ENCODE peak calls at places on chromosome 6, in four cellular contexts. S is HepG2, Y is transverse colon, K is GM23338. A is an unnamed sample.

GRCh38 chr6:37777272-37777736 is 42.2 kb upstream of the ZFAND3 start:
- DNase-seq in S (no peak), Y (no peak), K (peak), A (no peak)

GRCh38 chr6:52020961-52021570 is 66.3 kb downstream of the PKHD1 start:
- DNase-seq in S (peak), Y (no peak), K (peak), A (no peak)

GRCh38 chr6:90369024-90369519 is 72.4 kb upstream of the BACH2 start:
- DNase-seq in S (peak), Y (peak), K (peak), A (peak)

GRCh38 chr6:5667737-5668136 is 339.0 kb downstream of the NRN1 start:
- DNase-seq in S (no peak), Y (no peak), K (no peak), A (no peak)

GRCh38 chr6:5214570-5215052 is 46.1 kb downstream of the LYRM4 start:
- DNase-seq in S (peak), Y (peak), K (peak), A (no peak)

GRCh38 chr6:142207265-142207877 is 60.3 kb downstream of the VTA1 start:
- DNase-seq in S (peak), Y (peak), K (peak), A (peak)

GRCh38 chr6:72947534-72947933 is 277.8 kb downstream of the KHDC1L start:
- DNase-seq in S (no peak), Y (no peak), K (no peak), A (no peak)

GRCh38 chr6:56540950-56541600 is 101.6 kb downstream of the DST start:
- DNase-seq in S (peak), Y (no peak), K (no peak), A (no peak)

GRCh38 chr6:16670183-16670582 is 91.1 kb downstream of the ATXN1 start:
- DNase-seq in S (no peak), Y (peak), K (no peak), A (no peak)

GRCh38 chr6:20791932-20792331 is 257.7 kb downstream of the CDKAL1 start:
- DNase-seq in S (no peak), Y (no peak), K (no peak), A (no peak)

GRCh38 chr6:153090241-153090930 is 40.7 kb downstream of the RGS17 start:
- DNase-seq in S (no peak), Y (no peak), K (no peak), A (no peak)

GRCh38 chr6:138492113-138492512 is 7.2 kb downstream of the NHSL1 start:
- DNase-seq in S (no peak), Y (no peak), K (no peak), A (no peak)

GRCh38 chr6:85185977-85186376 is 263.9 kb upstream of the NT5E start:
- DNase-seq in S (no peak), Y (no peak), K (no peak), A (no peak)

GRCh38 chr6:131858765-131859490 is 51.1 kb downstream of the ENPP1 start:
- DNase-seq in S (no peak), Y (no peak), K (no peak), A (no peak)

GRCh38 chr6:110671447-110671846 is 143.8 kb downstream of the CDK19 start:
- DNase-seq in S (no peak), Y (no peak), K (no peak), A (no peak)

GRCh38 chr6:14841901-14842421 is 403.9 kb upstream of the JARID2 start:
- DNase-seq in S (no peak), Y (no peak), K (no peak), A (no peak)

GRCh38 chr6:42045538-42046460 is 4.5 kb upstream of the TAF8 start:
- DNase-seq in S (no peak), Y (peak), K (peak), A (peak)
- TF ChIP-seq POLR2AphosphoS5 in S (no peak), Y (peak), K (peak), A (peak)

GRCh38 chr6:24702720-24703282 is 16.2 kb downstream of the C6orf62 start:
- DNase-seq in S (no peak), Y (no peak), K (no peak), A (no peak)
- TF ChIP-seq POLR2AphosphoS5 in S (peak), Y (no peak), K (no peak), A (no peak)

DNA sequence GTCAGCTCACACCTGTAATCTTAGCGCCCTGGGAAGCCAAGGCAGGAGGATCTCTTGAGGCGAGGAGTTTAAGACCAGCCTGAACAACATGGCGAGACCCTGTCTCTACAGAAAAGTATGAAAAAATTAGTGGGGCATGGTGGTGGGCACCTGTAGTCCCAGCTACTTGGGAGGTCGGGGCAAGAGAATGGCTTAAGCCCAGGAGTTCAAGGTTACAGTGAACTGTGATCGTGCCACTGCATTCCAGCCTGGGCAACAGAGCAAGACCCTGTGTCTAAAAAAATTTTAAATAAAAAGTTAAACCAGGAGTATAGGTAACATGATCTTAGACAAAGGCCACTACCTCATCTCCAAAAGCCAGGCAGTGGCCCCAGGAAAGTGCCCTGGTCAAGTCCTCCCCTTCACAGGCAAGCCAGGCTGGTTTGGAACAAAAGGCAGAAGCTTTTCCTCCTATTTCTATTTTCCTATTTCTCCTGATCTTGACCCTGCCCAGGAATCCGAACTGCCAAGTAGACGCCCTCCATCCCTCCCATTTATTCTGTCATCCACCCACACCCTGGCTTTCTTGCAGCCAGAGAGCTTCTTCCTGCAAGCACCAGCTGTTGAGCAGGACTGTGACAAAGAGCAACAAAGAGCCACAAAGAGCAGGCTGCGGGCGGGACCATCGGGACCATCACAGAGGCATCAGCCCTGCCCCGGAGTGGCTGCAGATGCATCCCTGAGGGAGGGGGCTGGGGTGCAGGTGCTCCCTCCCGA is 149.9 kb upstream of the AFDN start:
- DNase-seq in S (peak), Y (peak), K (peak), A (no peak)
- TF ChIP-seq POLR2AphosphoS5 in S (no peak), Y (peak), K (no peak), A (peak)

DNA sequence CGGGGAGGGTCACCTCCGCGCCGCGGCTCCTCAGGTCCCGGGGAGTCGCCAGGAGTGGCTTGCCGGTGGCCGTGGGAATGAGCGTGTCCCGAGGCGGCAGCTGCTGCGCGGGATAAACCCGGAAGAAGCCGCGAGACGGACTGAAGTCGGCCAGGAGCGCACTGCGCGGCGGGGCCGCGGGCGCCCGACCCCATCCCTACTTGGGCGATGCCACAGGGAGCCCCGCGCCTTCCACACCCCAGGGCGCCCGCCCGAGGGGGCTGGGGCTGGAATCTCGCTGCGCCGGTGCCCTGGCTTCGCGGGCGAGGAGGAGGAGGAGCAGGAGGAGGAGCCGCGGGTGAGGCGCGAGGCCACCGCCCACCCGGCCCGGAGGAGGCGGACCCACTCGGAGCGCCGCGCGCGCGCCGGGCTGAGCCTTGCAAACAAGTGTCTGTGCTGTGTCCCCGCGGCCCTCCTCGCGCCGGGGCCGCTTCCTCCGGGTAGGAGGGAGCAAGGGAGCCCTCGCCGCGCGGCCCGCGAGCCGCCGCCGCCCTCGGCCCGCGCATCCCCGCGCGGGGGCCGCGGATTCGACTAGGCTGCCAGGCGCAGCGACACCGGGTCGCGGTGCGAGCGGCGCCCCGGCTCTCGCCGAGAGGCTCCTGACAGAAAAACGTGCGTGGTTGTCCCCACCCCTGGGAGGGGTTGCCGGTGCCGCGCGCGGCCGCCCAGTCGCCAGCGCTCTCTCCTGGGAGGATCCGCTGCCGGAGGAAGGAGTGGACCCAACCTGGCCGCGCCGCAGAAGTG is at the start of gene ZDHHC14:
- DNase-seq in S (peak), Y (peak), K (peak), A (peak)
- TF ChIP-seq POLR2AphosphoS5 in S (peak), Y (peak), K (peak), A (peak)

DNA sequence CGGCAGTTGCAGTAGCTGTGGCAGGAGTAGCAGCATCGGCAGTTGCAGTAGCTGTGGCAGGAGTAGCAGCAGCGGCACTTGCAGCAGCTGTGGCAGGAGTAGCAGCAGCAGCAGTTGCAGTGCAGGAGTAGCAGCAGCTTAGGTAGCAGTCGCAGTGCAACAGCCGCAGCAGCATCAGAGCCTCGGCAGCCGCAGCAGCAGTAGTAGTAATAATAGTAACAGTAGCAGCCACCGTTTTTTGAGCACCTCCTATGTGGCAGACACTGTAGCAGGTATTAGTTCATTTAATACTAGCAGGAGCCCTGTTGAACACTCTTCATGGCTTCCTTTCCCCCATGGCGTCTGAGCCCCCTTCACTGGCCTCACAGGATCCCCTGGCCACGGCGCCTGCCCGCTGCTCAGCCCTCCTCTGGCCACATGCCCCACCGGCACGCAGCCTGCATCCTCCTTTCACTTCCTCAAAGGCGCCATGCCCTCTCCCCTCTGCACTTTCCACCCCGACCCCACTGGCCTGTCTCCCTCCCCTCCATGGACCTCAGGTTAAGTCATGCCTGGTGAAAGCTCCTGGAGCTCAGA is 19.1 kb upstream of the IRF4 start:
- DNase-seq in S (no peak), Y (peak), K (no peak), A (no peak)
- TF ChIP-seq POLR2AphosphoS5 in S (no peak), Y (no peak), K (no peak), A (no peak)

GRCh38 chr6:36769676-36770499 is 69.4 kb downstream of the CPNE5 start:
- DNase-seq in S (no peak), Y (no peak), K (no peak), A (peak)
- TF ChIP-seq POLR2AphosphoS5 in S (no peak), Y (no peak), K (no peak), A (no peak)

GRCh38 chr6:82588859-82589412 is 225.3 kb downstream of the TPBG start:
- DNase-seq in S (no peak), Y (no peak), K (no peak), A (no peak)

GRCh38 chr6:82588020-82588419 is 224.4 kb downstream of the TPBG start:
- DNase-seq in S (no peak), Y (no peak), K (no peak), A (no peak)

GRCh38 chr6:82589509-82590206 is 226.0 kb downstream of the TPBG start:
- DNase-seq in S (peak), Y (no peak), K (peak), A (no peak)
- TF ChIP-seq POLR2AphosphoS5 in S (no peak), Y (no peak), K (no peak), A (no peak)

GRCh38 chr6:31729979-31730630 is 1.0 kb upstream of the DDAH2 start:
- DNase-seq in S (peak), Y (peak), K (peak), A (peak)
- TF ChIP-seq POLR2AphosphoS5 in S (peak), Y (peak), K (peak), A (peak)

DNA sequence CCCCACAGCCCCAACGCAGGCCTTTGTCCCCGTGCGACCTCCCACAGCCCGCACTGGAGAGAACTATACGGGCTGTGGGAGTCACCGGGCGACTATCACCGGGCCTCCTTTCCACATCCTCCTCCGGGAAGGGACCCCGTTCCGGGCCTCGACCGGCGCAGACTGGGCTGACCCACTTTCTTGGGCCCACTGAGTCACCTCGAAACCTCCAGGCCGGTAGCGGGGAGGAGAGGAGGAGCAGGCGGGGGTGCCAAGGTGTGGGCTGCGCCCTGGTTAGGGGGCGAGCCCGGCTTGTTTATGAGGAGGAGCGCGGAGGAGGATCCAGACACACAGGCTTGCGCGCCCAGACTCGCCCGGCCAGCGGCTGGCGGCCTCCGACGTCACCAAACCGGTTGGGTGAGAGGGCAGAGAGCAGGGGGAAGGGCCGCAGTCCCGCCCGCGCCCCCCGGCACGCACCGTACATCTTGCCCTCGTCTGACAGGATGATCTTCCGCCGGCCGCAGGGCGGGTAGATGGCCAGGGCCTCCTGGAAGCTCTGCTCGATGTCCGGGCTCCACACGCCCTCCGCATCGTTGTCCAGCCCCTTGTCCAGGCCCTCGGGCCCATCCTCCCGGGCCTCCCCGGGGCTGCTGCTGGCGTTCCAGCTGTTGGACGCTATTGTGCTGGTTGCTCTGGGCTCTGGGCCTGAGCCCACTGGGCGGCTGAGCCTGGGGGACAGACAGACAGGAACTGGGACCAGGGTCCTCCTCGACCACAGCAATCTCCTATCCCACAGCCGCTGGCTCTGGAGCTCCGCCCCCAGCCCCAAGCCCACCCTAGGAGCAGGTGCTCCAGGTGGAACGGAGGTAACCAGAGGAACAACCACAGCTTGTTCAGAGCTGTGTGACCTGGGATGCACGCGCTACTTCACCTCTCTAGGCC is 10.6 kb downstream of the TEAD3 start:
- DNase-seq in S (no peak), Y (peak), K (peak), A (peak)
- TF ChIP-seq POLR2AphosphoS5 in S (no peak), Y (peak), K (peak), A (peak)

A was measured in stomach.